ENCODE peak calls at places on chromosomes 3 and 15, in seven cellular contexts. J is body of pancreas, H is breast epithelium, N is gastrocnemius medialis, M is Panc1, Y is adrenal gland, B is A673. A is an unnamed sample. For H3K36me3, the result is how much of the 10 kb centered on the place peaks cover.

GRCh38 chr15:47244361-47244760 is 472.9 kb upstream of the SEMA6D start:
- DNase-seq in B (no peak), Y (no peak), H (no peak), M (no peak), N (no peak), J (no peak), A (no peak)

GRCh38 chr3:15645740-15646490 is 44.4 kb downstream of the BTD start:
- DNase-seq in M (peak), Y (peak), H (no peak), N (peak), B (peak), J (no peak), A (peak)

GRCh38 chr3:23877324-23877980 is 39.3 kb downstream of the NKIRAS1 start:
- DNase-seq in N (peak), M (no peak), H (no peak), B (peak), J (no peak), Y (peak), A (peak)

GRCh38 chr3:139970526-139970925 is 35.5 kb downstream of the CLSTN2 start:
- DNase-seq in J (no peak), B (no peak), M (no peak), Y (no peak), N (no peak), H (no peak), A (no peak)

GRCh38 chr3:169133178-169134161 is 530.0 kb downstream of the MECOM start:
- DNase-seq in Y (no peak), H (no peak), B (peak), J (no peak), M (no peak), N (no peak), A (no peak)

GRCh38 chr3:151209652-151210051 is 6.6 kb upstream of the GPR171 start:
- DNase-seq in H (no peak), J (no peak), B (no peak), M (no peak), N (no peak), Y (no peak), A (no peak)

GRCh38 chr15:87707076-87707475 is 549.5 kb downstream of the NTRK3 start:
- DNase-seq in N (no peak), M (no peak), H (no peak), J (no peak), B (no peak), Y (no peak), A (no peak)

GRCh38 chr3:170558417-170558816 is 27.5 kb downstream of the SLC7A14 start:
- DNase-seq in J (no peak), M (no peak), Y (no peak), H (no peak), N (no peak), B (no peak), A (no peak)

GRCh38 chr3:69406156-69406555 is 20.3 kb upstream of the FRMD4B start:
- DNase-seq in H (peak), M (no peak), B (no peak), N (no peak), Y (no peak), J (no peak), A (no peak)

GRCh38 chr3:197021729-197022404 is 7.8 kb downstream of the MELTF start:
- DNase-seq in M (no peak), H (peak), J (no peak), N (no peak), Y (peak), B (no peak), A (no peak)

GRCh38 chr3:173019378-173019777 is 121.7 kb downstream of the SPATA16 start:
- DNase-seq in J (no peak), H (no peak), N (no peak), Y (no peak), B (no peak), M (no peak), A (no peak)

GRCh38 chr15:69314174-69314573 is 15.5 kb downstream of the PAQR5 start:
- DNase-seq in Y (peak), M (no peak), N (no peak), H (no peak), B (no peak), J (no peak), A (no peak)

GRCh38 chr15:70906842-70907241 is 14.2 kb downstream of the LRRC49 start:
- DNase-seq in B (no peak), J (no peak), Y (no peak), M (no peak), H (no peak), N (no peak), A (no peak)

GRCh38 chr15:70362350-70362749 is 264.6 kb upstream of the TLE3 start:
- DNase-seq in N (no peak), J (no peak), H (peak), B (no peak), Y (no peak), M (no peak), A (no peak)

GRCh38 chr3:192571197-192571791 is 156.0 kb downstream of the FGF12 start:
- DNase-seq in N (peak), M (peak), H (peak), B (peak), J (peak), Y (peak), A (peak)

GRCh38 chr15:83918011-83918410 is 264.1 kb downstream of the ADAMTSL3 start:
- DNase-seq in H (no peak), J (no peak), Y (no peak), N (no peak), B (no peak), M (no peak), A (no peak)

GRCh38 chr15:80823995-80824394 is 44.8 kb downstream of the CEMIP start:
- DNase-seq in H (no peak), Y (no peak), M (no peak), N (no peak), J (no peak), B (no peak), A (no peak)
- H3K27ac ChIP-seq in H (no peak), Y (no peak), M (no peak), N (no peak), J (no peak), B (no peak), A (no peak)

DNA sequence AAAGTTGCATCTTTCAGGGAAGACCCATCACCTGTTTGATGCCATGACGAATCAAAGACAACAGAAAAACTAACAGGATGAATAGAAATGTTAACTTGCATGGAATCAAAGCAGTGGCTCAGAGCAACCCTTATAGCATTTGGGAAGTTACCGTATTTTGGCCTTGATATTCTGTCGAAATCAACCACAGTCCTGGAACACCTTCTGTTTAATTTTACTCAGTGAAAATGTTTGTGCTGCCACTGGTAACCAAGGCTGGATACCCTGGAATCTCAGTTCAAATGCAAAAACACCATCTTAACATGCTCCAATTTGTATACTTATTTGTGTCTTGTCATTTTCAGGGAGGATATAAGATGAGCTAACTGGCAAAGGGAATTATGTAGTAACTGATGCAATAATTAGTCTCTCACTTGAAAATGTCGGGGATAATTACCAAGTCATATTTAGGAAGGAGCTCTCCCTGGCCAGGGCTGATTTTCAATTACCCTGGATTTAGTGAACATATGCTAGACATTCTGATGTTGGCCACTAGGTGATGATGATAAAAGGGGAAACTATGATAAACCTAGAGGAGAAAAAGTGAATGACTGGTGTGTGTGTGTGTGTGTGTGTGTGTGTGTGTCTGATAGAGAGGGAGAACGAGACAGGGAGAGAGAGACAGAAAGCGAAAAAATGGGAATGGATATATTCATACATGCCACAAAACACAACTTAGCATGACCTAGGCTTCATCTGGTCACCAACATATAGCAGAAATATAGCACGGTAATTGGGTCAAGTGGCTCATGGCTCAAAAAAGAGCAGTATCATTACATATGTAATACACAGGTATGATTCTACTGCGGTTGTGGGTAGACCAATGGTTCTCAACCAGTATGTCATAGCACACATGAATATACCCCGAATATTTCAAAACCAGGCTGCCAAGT is 19.0 kb upstream of the PRICKLE2 start:
- DNase-seq in N (no peak), M (no peak), J (no peak), H (no peak), B (peak), Y (no peak), A (peak)
- TF ChIP-seq CTCF in N (no peak), M (peak), J (no peak), H (peak), B (peak), Y (peak), A (peak)

DNA sequence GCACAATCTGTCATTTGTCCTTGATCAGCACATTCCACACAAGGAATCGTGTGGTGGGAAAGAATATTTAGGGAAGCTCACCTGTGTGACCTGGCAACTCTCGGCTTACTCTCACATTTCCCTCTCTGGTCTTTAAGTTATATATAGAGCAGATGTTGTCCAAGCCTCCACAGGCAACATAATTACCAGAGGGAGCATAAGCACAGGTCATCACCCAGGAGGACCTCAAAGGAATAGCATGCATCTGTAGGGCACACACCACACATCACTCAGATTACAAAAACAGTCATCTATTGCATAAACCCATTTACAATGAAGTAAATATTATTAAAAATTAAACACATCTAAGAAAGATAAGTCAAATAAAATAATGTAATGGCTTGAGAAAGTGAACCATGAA is 36.5 kb downstream of the GNB4 start:
- DNase-seq in M (no peak), H (no peak), N (no peak), B (no peak), J (no peak), Y (no peak), A (no peak)
- H3K36me3 ChIP-seq in M (under half), H (under half), N (under half), B (under half), J (under half), Y (under half), A (under half)

DNA sequence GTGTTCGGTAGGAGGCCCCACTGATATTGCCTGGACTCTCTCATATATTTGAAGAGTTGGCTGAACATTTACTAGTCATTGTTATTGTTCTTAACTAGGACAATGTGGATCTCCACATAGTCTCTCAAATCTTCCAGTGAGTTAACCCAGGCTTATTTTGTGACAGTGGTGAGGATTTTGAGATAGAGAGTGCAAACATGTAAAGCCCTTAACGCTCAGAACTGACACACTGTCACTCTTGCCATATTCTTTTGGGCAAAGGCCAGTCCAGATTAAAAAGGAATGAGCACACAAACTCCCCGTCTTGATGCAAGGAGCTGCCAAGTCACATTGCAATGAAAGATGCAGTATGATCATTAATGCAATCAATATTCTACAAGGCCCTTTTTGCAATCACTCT is 431.9 kb upstream of the AZI2 start:
- DNase-seq in B (no peak), Y (no peak), M (no peak), N (no peak), H (no peak), J (no peak), A (no peak)
- H3K27ac ChIP-seq in B (no peak), Y (no peak), M (no peak), N (no peak), H (no peak), J (no peak), A (no peak)

GRCh38 chr15:80998252-80998651 is 2.5 kb upstream of the TLNRD1 start:
- DNase-seq in B (no peak), J (no peak), H (no peak), Y (no peak), N (no peak), M (no peak), A (no peak)

GRCh38 chr15:80997692-80998091 is 3.0 kb upstream of the TLNRD1 start:
- DNase-seq in N (no peak), M (no peak), B (no peak), H (no peak), J (no peak), Y (no peak), A (no peak)

GRCh38 chr15:80992436-80992835 is 2.8 kb upstream of the MESD start:
- DNase-seq in M (no peak), N (no peak), B (no peak), Y (no peak), J (no peak), H (no peak), A (no peak)

GRCh38 chr15:80999623-81000036 is 1.1 kb upstream of the TLNRD1 start:
- DNase-seq in Y (no peak), B (no peak), H (no peak), N (no peak), J (peak), M (no peak), A (no peak)

DNA sequence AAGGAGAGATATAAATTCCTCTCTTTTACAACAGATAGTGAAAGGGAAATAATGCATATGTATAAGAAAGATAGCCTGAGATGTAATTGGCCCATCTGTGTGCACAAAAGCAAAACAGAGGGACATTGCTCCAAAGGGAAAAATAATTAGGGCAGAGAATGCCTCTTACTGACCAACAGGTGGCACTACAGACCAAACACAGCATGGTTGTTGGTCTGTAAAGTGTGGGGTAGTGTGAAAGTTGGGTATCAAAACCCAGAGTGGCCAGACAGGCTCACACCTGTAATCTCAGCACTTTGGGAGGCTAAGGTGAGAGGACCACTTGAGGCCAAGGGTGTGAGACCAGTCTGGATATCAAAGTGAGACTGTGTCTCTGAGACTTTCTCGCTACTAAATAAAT is 4.5 kb upstream of the TLNRD1 start:
- DNase-seq in H (no peak), Y (no peak), B (peak), N (no peak), J (no peak), M (no peak), A (no peak)
- TF ChIP-seq CTCF in H (no peak), Y (peak), B (peak), N (no peak), J (peak), M (peak), A (peak)

GRCh38 chr3:30654269-30654668 is 47.9 kb downstream of the TGFBR2 start:
- DNase-seq in J (no peak), B (no peak), H (no peak), Y (no peak), M (no peak), N (no peak), A (no peak)

GRCh38 chr3:30649572-30650310 is 43.3 kb downstream of the TGFBR2 start:
- DNase-seq in N (no peak), J (no peak), B (no peak), H (no peak), Y (no peak), M (no peak), A (peak)

GRCh38 chr3:30646961-30647752 is 40.8 kb downstream of the TGFBR2 start:
- DNase-seq in M (no peak), N (no peak), Y (no peak), J (no peak), B (no peak), H (no peak), A (no peak)

GRCh38 chr3:30648670-30649357 is 42.4 kb downstream of the TGFBR2 start:
- DNase-seq in H (no peak), M (no peak), Y (no peak), N (no peak), B (no peak), J (no peak), A (no peak)

GRCh38 chr3:30650348-30650995 is 44.1 kb downstream of the TGFBR2 start:
- DNase-seq in B (no peak), J (no peak), H (no peak), N (no peak), Y (no peak), M (no peak), A (no peak)
- H3K36me3 ChIP-seq in B (under half), J (under half), H (under half), N (under half), Y (under half), M (under half), A (half or more)